ENCODE peak calls at places on chromosome 12, in five cellular contexts. One of them, this sample, is unnamed.

GRCh38 chr12:28253175-28253641 is 63.0 kb downstream of the CCDC91 start:
- DNase-seq in astrocyte of the cerebellum: no peak
- DNase-seq in fibroblast of lung: peak
- DNase-seq in CD8-positive, alpha-beta T cell: no peak
- DNase-seq in H1: no peak
- DNase-seq in this sample: no peak

GRCh38 chr12:60257063-60257462 is 661.2 kb downstream of the SLC16A7 start:
- DNase-seq in fibroblast of lung: peak
- DNase-seq in H1: no peak
- DNase-seq in astrocyte of the cerebellum: peak
- DNase-seq in CD8-positive, alpha-beta T cell: no peak
- DNase-seq in this sample: no peak

GRCh38 chr12:129579879-129580278 is 323.9 kb downstream of the TMEM132D start:
- DNase-seq in H1: no peak
- DNase-seq in CD8-positive, alpha-beta T cell: no peak
- DNase-seq in astrocyte of the cerebellum: no peak
- DNase-seq in fibroblast of lung: no peak
- DNase-seq in this sample: no peak

GRCh38 chr12:124681779-124682391 is 114.5 kb upstream of the NCOR2 start:
- DNase-seq in astrocyte of the cerebellum: no peak
- DNase-seq in CD8-positive, alpha-beta T cell: no peak
- DNase-seq in H1: no peak
- DNase-seq in fibroblast of lung: peak
- DNase-seq in this sample: no peak

GRCh38 chr12:25438638-25439037 is 114.4 kb downstream of the LMNTD1 start:
- DNase-seq in H1: no peak
- DNase-seq in astrocyte of the cerebellum: peak
- DNase-seq in CD8-positive, alpha-beta T cell: no peak
- DNase-seq in fibroblast of lung: peak
- DNase-seq in this sample: no peak

GRCh38 chr12:82904219-82904795 is 217.6 kb downstream of the TMTC2 start:
- DNase-seq in fibroblast of lung: peak
- DNase-seq in astrocyte of the cerebellum: no peak
- DNase-seq in CD8-positive, alpha-beta T cell: no peak
- DNase-seq in H1: no peak
- DNase-seq in this sample: peak

GRCh38 chr12:58503731-58504520 is 416.4 kb downstream of the LRIG3 start:
- DNase-seq in CD8-positive, alpha-beta T cell: no peak
- DNase-seq in fibroblast of lung: peak
- DNase-seq in astrocyte of the cerebellum: no peak
- DNase-seq in H1: no peak
- DNase-seq in this sample: no peak

GRCh38 chr12:80778005-80778541 is 61.4 kb downstream of the MYF5 start:
- DNase-seq in H1: no peak
- DNase-seq in astrocyte of the cerebellum: peak
- DNase-seq in fibroblast of lung: peak
- DNase-seq in CD8-positive, alpha-beta T cell: no peak
- DNase-seq in this sample: peak

GRCh38 chr12:53324113-53324778 is 2.8 kb upstream of the AAAS start:
- DNase-seq in CD8-positive, alpha-beta T cell: no peak
- DNase-seq in astrocyte of the cerebellum: no peak
- DNase-seq in fibroblast of lung: no peak
- DNase-seq in H1: no peak
- DNase-seq in this sample: no peak

GRCh38 chr12:2009623-2010022 is 5.4 kb upstream of the DCP1B start:
- DNase-seq in astrocyte of the cerebellum: no peak
- DNase-seq in fibroblast of lung: no peak
- DNase-seq in CD8-positive, alpha-beta T cell: no peak
- DNase-seq in H1: no peak
- DNase-seq in this sample: no peak
- TF ChIP-seq CTCF in astrocyte of the cerebellum: no peak
- TF ChIP-seq CTCF in fibroblast of lung: peak
- TF ChIP-seq CTCF in CD8-positive, alpha-beta T cell: no peak
- TF ChIP-seq CTCF in H1: no peak
- TF ChIP-seq CTCF in this sample: no peak

GRCh38 chr12:78388461-78388860 is 476.1 kb upstream of the SYT1 start:
- DNase-seq in CD8-positive, alpha-beta T cell: no peak
- DNase-seq in fibroblast of lung: no peak
- DNase-seq in H1: no peak
- DNase-seq in astrocyte of the cerebellum: no peak
- DNase-seq in this sample: no peak

GRCh38 chr12:78387721-78388120 is 476.9 kb upstream of the SYT1 start:
- DNase-seq in CD8-positive, alpha-beta T cell: no peak
- DNase-seq in astrocyte of the cerebellum: no peak
- DNase-seq in fibroblast of lung: no peak
- DNase-seq in H1: no peak
- DNase-seq in this sample: no peak

GRCh38 chr12:78396538-78396937 is 468.0 kb upstream of the SYT1 start:
- DNase-seq in astrocyte of the cerebellum: no peak
- DNase-seq in H1: no peak
- DNase-seq in CD8-positive, alpha-beta T cell: no peak
- DNase-seq in fibroblast of lung: no peak
- DNase-seq in this sample: no peak

GRCh38 chr12:78390920-78391319 is 473.7 kb upstream of the SYT1 start:
- DNase-seq in H1: no peak
- DNase-seq in fibroblast of lung: no peak
- DNase-seq in astrocyte of the cerebellum: no peak
- DNase-seq in CD8-positive, alpha-beta T cell: no peak
- DNase-seq in this sample: no peak

DNA sequence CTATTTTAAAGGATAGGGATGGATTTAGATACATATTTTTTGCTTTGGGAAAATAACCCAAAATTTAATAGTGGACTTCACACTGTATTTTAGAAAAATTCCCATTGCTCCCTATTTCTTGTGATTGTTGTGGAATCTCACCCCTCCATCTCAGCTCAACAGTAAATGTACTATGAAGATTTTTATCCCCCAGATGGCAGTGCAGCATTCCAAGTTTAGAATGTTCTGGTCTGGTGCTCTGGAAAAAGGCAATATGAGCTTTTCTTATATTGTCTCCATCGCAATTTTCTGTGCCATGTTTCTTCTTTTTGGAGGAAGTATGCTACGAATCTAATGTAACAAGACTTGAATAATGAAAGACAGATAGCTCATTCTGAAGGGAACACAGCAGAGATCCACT is 471.7 kb upstream of the SYT1 start:
- DNase-seq in CD8-positive, alpha-beta T cell: no peak
- DNase-seq in astrocyte of the cerebellum: peak
- DNase-seq in fibroblast of lung: peak
- DNase-seq in H1: no peak
- DNase-seq in this sample: no peak
- TF ChIP-seq CTCF in CD8-positive, alpha-beta T cell: no peak
- TF ChIP-seq CTCF in astrocyte of the cerebellum: peak
- TF ChIP-seq CTCF in fibroblast of lung: peak
- TF ChIP-seq CTCF in H1: no peak
- TF ChIP-seq CTCF in this sample: no peak

GRCh38 chr12:120234643-120235368 is 30.7 kb downstream of the PXN start:
- DNase-seq in fibroblast of lung: peak
- DNase-seq in astrocyte of the cerebellum: peak
- DNase-seq in CD8-positive, alpha-beta T cell: no peak
- DNase-seq in H1: no peak
- DNase-seq in this sample: peak
- TF ChIP-seq CTCF in fibroblast of lung: peak
- TF ChIP-seq CTCF in astrocyte of the cerebellum: peak
- TF ChIP-seq CTCF in CD8-positive, alpha-beta T cell: no peak
- TF ChIP-seq CTCF in H1: peak
- TF ChIP-seq CTCF in this sample: peak

GRCh38 chr12:50276912-50277671 is 6.2 kb downstream of the LIMA1 start:
- DNase-seq in H1: no peak
- DNase-seq in fibroblast of lung: no peak
- DNase-seq in astrocyte of the cerebellum: no peak
- DNase-seq in CD8-positive, alpha-beta T cell: no peak
- DNase-seq in this sample: no peak
- TF ChIP-seq CTCF in H1: no peak
- TF ChIP-seq CTCF in fibroblast of lung: no peak
- TF ChIP-seq CTCF in astrocyte of the cerebellum: no peak
- TF ChIP-seq CTCF in CD8-positive, alpha-beta T cell: no peak
- TF ChIP-seq CTCF in this sample: no peak

GRCh38 chr12:128088926-128089325 is 178.0 kb upstream of the TMEM132C start:
- DNase-seq in CD8-positive, alpha-beta T cell: no peak
- DNase-seq in fibroblast of lung: no peak
- DNase-seq in H1: no peak
- DNase-seq in astrocyte of the cerebellum: no peak
- DNase-seq in this sample: no peak

GRCh38 chr12:128091931-128092330 is 175.0 kb upstream of the TMEM132C start:
- DNase-seq in astrocyte of the cerebellum: no peak
- DNase-seq in H1: no peak
- DNase-seq in CD8-positive, alpha-beta T cell: no peak
- DNase-seq in fibroblast of lung: no peak
- DNase-seq in this sample: no peak

GRCh38 chr12:128091101-128091795 is 175.7 kb upstream of the TMEM132C start:
- DNase-seq in H1: no peak
- DNase-seq in fibroblast of lung: no peak
- DNase-seq in astrocyte of the cerebellum: no peak
- DNase-seq in CD8-positive, alpha-beta T cell: no peak
- DNase-seq in this sample: no peak

DNA sequence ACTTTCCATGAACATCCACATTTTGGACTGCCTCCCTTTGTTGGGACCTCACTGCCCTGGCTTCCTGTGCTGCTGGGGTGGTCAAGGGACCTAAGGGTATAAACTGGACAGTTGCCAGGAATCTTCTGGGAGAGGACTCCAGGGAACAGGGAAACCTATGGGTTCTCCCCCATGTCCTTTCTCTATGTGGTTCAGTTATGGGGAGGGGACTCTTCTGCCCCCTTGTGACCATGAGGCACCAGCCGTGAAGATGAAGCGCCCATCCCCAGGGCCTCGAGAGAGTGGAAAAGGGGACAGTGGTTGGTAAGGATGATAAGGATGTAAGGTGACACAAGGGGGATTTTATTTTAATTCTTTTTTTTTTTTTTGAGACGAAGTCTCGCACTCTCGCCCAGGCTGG is 177.0 kb upstream of the TMEM132C start:
- DNase-seq in H1: no peak
- DNase-seq in astrocyte of the cerebellum: no peak
- DNase-seq in CD8-positive, alpha-beta T cell: no peak
- DNase-seq in fibroblast of lung: no peak
- DNase-seq in this sample: no peak
- TF ChIP-seq CTCF in H1: peak
- TF ChIP-seq CTCF in astrocyte of the cerebellum: no peak
- TF ChIP-seq CTCF in CD8-positive, alpha-beta T cell: no peak
- TF ChIP-seq CTCF in fibroblast of lung: no peak
- TF ChIP-seq CTCF in this sample: no peak

DNA sequence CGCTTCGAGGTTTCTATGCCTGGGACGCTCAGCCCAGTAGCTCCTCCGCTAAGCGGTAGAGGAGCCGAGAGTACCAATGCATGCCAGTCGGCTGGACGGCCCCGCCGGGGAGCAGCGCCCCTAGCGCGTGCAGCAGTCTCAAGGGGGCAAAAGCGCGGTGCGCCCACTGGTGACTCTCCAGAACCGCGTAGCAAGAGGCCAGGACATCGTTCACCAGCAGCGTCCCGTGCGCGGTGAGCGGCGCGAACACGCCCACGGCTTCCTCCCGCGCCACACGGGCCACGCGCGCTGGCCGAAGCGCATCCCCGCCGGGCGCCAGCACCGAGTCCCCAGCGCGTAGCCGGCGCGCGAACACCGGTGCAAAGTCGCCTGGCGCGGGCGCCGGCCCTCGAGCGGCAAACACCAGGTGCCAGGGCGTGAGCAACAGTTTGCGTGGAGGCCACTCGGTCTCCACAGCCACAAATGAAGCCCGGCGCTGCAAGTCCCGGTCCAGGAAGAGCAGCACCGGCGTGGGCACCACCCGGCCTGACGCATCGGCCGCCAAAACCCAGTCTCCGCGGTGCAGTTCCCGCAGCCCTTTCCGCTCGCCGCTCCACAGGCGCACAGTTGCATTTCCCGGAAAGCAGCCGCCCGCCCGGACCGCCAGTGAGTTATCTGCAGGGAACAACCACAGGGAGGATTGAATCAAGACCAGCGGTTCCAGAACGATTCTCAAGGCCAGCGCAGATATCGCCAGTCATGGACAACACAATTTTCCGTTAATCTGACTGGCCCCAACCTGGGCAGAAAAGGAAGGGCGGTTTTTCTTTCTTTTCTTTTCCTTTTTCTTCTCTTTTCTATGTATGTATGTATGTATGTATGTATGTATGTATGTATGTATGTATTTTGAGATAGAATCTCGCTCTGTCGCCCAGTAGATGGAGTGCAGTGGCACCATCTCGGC is 4.5 kb downstream of the DHH start:
- DNase-seq in H1: no peak
- DNase-seq in CD8-positive, alpha-beta T cell: no peak
- DNase-seq in astrocyte of the cerebellum: no peak
- DNase-seq in fibroblast of lung: peak
- DNase-seq in this sample: no peak
- TF ChIP-seq CTCF in H1: peak
- TF ChIP-seq CTCF in CD8-positive, alpha-beta T cell: peak
- TF ChIP-seq CTCF in astrocyte of the cerebellum: peak
- TF ChIP-seq CTCF in fibroblast of lung: peak
- TF ChIP-seq CTCF in this sample: peak

GRCh38 chr12:57110189-57111045 is 745 bp downstream of the STAT6 start:
- DNase-seq in astrocyte of the cerebellum: no peak
- DNase-seq in CD8-positive, alpha-beta T cell: peak
- DNase-seq in H1: no peak
- DNase-seq in fibroblast of lung: no peak
- DNase-seq in this sample: no peak
- TF ChIP-seq CTCF in astrocyte of the cerebellum: no peak
- TF ChIP-seq CTCF in CD8-positive, alpha-beta T cell: no peak
- TF ChIP-seq CTCF in H1: no peak
- TF ChIP-seq CTCF in fibroblast of lung: no peak
- TF ChIP-seq CTCF in this sample: no peak

DNA sequence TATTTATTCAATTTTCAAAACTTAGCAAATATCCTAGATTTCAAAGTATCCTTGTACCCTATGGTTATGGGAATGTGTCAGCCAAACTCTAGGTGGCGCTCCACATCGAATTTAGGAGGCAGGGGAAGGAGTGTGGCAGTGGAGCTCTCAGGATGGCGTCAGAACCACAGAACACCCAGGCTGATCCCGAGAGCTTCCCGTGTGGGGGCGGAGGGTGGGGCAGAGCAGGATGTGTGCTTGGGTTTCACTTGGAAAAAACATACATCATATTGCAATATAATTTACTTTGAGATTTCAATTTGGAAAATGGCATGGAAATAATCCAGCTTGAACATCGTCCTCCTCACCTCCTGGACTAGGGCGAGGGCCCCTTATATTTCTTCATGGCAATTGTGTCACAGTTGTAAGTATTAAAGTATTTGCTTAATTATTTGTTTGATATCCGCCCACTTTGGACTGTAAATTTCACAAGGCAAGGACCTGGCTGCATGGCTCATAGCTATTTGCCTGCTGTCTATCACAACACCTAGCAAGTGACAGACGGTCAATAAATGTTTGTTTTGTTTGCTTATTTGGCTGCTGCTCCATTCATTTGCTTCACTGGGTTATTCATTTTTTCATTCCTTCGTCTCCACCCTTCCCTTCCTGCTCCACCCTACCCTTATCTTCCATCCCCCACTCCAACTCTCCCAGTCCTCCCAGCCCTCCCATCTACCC is 221.5 kb upstream of the HMGA2 start:
- DNase-seq in fibroblast of lung: peak
- DNase-seq in H1: peak
- DNase-seq in astrocyte of the cerebellum: peak
- DNase-seq in CD8-positive, alpha-beta T cell: no peak
- DNase-seq in this sample: peak
- TF ChIP-seq CTCF in fibroblast of lung: peak
- TF ChIP-seq CTCF in H1: peak
- TF ChIP-seq CTCF in astrocyte of the cerebellum: peak
- TF ChIP-seq CTCF in CD8-positive, alpha-beta T cell: no peak
- TF ChIP-seq CTCF in this sample: peak

GRCh38 chr12:122421815-122422737 is at the start of gene CLIP1:
- DNase-seq in fibroblast of lung: peak
- DNase-seq in astrocyte of the cerebellum: no peak
- DNase-seq in CD8-positive, alpha-beta T cell: peak
- DNase-seq in H1: no peak
- DNase-seq in this sample: peak
- TF ChIP-seq CTCF in fibroblast of lung: peak
- TF ChIP-seq CTCF in astrocyte of the cerebellum: peak
- TF ChIP-seq CTCF in CD8-positive, alpha-beta T cell: peak
- TF ChIP-seq CTCF in H1: peak
- TF ChIP-seq CTCF in this sample: peak

This sample was measured in AG09319.